ENCODE peak calls at places on chromosomes 4 and X, in five cellular contexts. One of them, this sample, is unnamed. For H3K27me3, the result is how much of the 10 kb centered on the place peaks cover.

GRCh38 chrX:1453951-1454785 is 1.5 kb upstream of the ASMTL start:
- DNase-seq in tibial nerve: peak
- DNase-seq in colonic mucosa: peak
- DNase-seq in lower lobe of right lung: peak
- DNase-seq in heart right ventricle: peak
- DNase-seq in this sample: peak

GRCh38 chrX:102546818-102547493 is 30.4 kb upstream of the TMSB15A start:
- DNase-seq in tibial nerve: no peak
- DNase-seq in colonic mucosa: no peak
- DNase-seq in lower lobe of right lung: no peak
- DNase-seq in heart right ventricle: no peak
- DNase-seq in this sample: no peak

GRCh38 chr4:23485793-23486192 is 404.1 kb downstream of the PPARGC1A start:
- DNase-seq in tibial nerve: no peak
- DNase-seq in colonic mucosa: no peak
- DNase-seq in lower lobe of right lung: no peak
- DNase-seq in heart right ventricle: no peak
- DNase-seq in this sample: no peak

GRCh38 chr4:40299704-40300336 is 35.3 kb upstream of the CHRNA9 start:
- DNase-seq in tibial nerve: no peak
- DNase-seq in colonic mucosa: no peak
- DNase-seq in lower lobe of right lung: no peak
- DNase-seq in heart right ventricle: no peak
- DNase-seq in this sample: no peak

GRCh38 chr4:138202686-138203085 is 39.5 kb downstream of the SLC7A11 start:
- DNase-seq in tibial nerve: no peak
- DNase-seq in colonic mucosa: no peak
- DNase-seq in lower lobe of right lung: no peak
- DNase-seq in heart right ventricle: no peak
- DNase-seq in this sample: no peak

GRCh38 chr4:169404959-169405358 is 134.2 kb upstream of the SH3RF1 start:
- DNase-seq in tibial nerve: no peak
- DNase-seq in colonic mucosa: no peak
- DNase-seq in lower lobe of right lung: no peak
- DNase-seq in heart right ventricle: no peak
- DNase-seq in this sample: no peak

GRCh38 chrX:70025464-70025863 is 24.3 kb downstream of the AWAT2 start:
- DNase-seq in tibial nerve: no peak
- DNase-seq in colonic mucosa: no peak
- DNase-seq in lower lobe of right lung: no peak
- DNase-seq in heart right ventricle: no peak
- DNase-seq in this sample: no peak

GRCh38 chr4:95255396-95256107 is 293.2 kb downstream of the UNC5C start:
- DNase-seq in tibial nerve: no peak
- DNase-seq in colonic mucosa: no peak
- DNase-seq in lower lobe of right lung: no peak
- DNase-seq in heart right ventricle: no peak
- DNase-seq in this sample: no peak

GRCh38 chrX:140664939-140665338 is 44.6 kb upstream of the LINC00632 start:
- DNase-seq in tibial nerve: no peak
- DNase-seq in colonic mucosa: no peak
- DNase-seq in lower lobe of right lung: no peak
- DNase-seq in heart right ventricle: no peak
- DNase-seq in this sample: no peak

GRCh38 chr4:95049838-95050237 is 292.1 kb downstream of the BMPR1B start:
- DNase-seq in tibial nerve: no peak
- DNase-seq in colonic mucosa: no peak
- DNase-seq in lower lobe of right lung: no peak
- DNase-seq in heart right ventricle: no peak
- DNase-seq in this sample: no peak

GRCh38 chrX:12949205-12949926 is 25.5 kb upstream of the TMSB4X start:
- DNase-seq in tibial nerve: no peak
- DNase-seq in colonic mucosa: no peak
- DNase-seq in lower lobe of right lung: no peak
- DNase-seq in heart right ventricle: no peak
- DNase-seq in this sample: no peak

GRCh38 chr4:41865981-41866798 is 69.0 kb upstream of the TMEM33 start:
- DNase-seq in tibial nerve: no peak
- DNase-seq in colonic mucosa: no peak
- DNase-seq in lower lobe of right lung: no peak
- DNase-seq in heart right ventricle: no peak
- DNase-seq in this sample: no peak

GRCh38 chrX:71668248-71668595 is 876 bp downstream of the LOC101059915 start:
- DNase-seq in tibial nerve: no peak
- DNase-seq in colonic mucosa: no peak
- DNase-seq in lower lobe of right lung: no peak
- DNase-seq in heart right ventricle: no peak
- DNase-seq in this sample: no peak

GRCh38 chr4:7186081-7186480 is 6.3 kb upstream of the SORCS2 start:
- DNase-seq in tibial nerve: peak
- DNase-seq in colonic mucosa: no peak
- DNase-seq in lower lobe of right lung: peak
- DNase-seq in heart right ventricle: no peak
- DNase-seq in this sample: no peak

GRCh38 chr4:9989918-9990635 is 31.2 kb downstream of the SLC2A9 start:
- DNase-seq in tibial nerve: no peak
- DNase-seq in colonic mucosa: no peak
- DNase-seq in lower lobe of right lung: no peak
- DNase-seq in heart right ventricle: peak
- DNase-seq in this sample: no peak

GRCh38 chr4:53914313-53915016 is 149.9 kb downstream of the CHIC2 start:
- DNase-seq in tibial nerve: no peak
- DNase-seq in colonic mucosa: no peak
- DNase-seq in lower lobe of right lung: peak
- DNase-seq in heart right ventricle: no peak
- DNase-seq in this sample: no peak

GRCh38 chr4:88616275-88616996 is 24.2 kb downstream of the HERC3 start:
- DNase-seq in tibial nerve: no peak
- DNase-seq in colonic mucosa: no peak
- DNase-seq in lower lobe of right lung: no peak
- DNase-seq in heart right ventricle: no peak
- DNase-seq in this sample: no peak

GRCh38 chr4:39518484-39518883 is 8.8 kb downstream of the UGDH start:
- DNase-seq in tibial nerve: no peak
- DNase-seq in colonic mucosa: no peak
- DNase-seq in lower lobe of right lung: no peak
- DNase-seq in heart right ventricle: no peak
- DNase-seq in this sample: no peak

GRCh38 chrX:103539695-103540094 is 20.4 kb upstream of the RAB40A start:
- DNase-seq in tibial nerve: no peak
- DNase-seq in colonic mucosa: no peak
- DNase-seq in lower lobe of right lung: no peak
- DNase-seq in heart right ventricle: no peak
- DNase-seq in this sample: no peak

GRCh38 chr4:160562661-160563060 is 1459.8 kb downstream of the RAPGEF2 start:
- DNase-seq in tibial nerve: no peak
- DNase-seq in colonic mucosa: no peak
- DNase-seq in lower lobe of right lung: no peak
- DNase-seq in heart right ventricle: no peak
- DNase-seq in this sample: no peak

GRCh38 chr4:120517966-120518365 is 404.6 kb downstream of the PRDM5 start:
- DNase-seq in tibial nerve: no peak
- DNase-seq in colonic mucosa: peak
- DNase-seq in lower lobe of right lung: no peak
- DNase-seq in heart right ventricle: no peak
- DNase-seq in this sample: no peak

GRCh38 chrX:32170481-32170880 is 1040.9 kb downstream of the DMD start:
- DNase-seq in tibial nerve: no peak
- DNase-seq in colonic mucosa: no peak
- DNase-seq in lower lobe of right lung: no peak
- DNase-seq in heart right ventricle: no peak
- DNase-seq in this sample: no peak

GRCh38 chr4:212438-213174 is 88.3 kb downstream of the ZNF718 start:
- DNase-seq in tibial nerve: no peak
- DNase-seq in colonic mucosa: peak
- DNase-seq in lower lobe of right lung: peak
- DNase-seq in heart right ventricle: peak
- DNase-seq in this sample: no peak

GRCh38 chrX:8879750-8880149 is 78.6 kb upstream of the FAM9A start:
- DNase-seq in tibial nerve: no peak
- DNase-seq in colonic mucosa: peak
- DNase-seq in lower lobe of right lung: peak
- DNase-seq in heart right ventricle: no peak
- DNase-seq in this sample: peak

GRCh38 chr4:48243429-48243828 is 26.2 kb downstream of the TEC start:
- DNase-seq in tibial nerve: no peak
- DNase-seq in colonic mucosa: no peak
- DNase-seq in lower lobe of right lung: no peak
- DNase-seq in heart right ventricle: no peak
- DNase-seq in this sample: no peak
- H3K27ac ChIP-seq in tibial nerve: no peak
- H3K27ac ChIP-seq in colonic mucosa: no peak
- H3K27ac ChIP-seq in lower lobe of right lung: no peak
- H3K27ac ChIP-seq in heart right ventricle: no peak
- H3K27ac ChIP-seq in this sample: no peak

GRCh38 chr4:167613381-167613780 is 379.1 kb upstream of the SPOCK3 start:
- DNase-seq in tibial nerve: no peak
- DNase-seq in colonic mucosa: no peak
- DNase-seq in lower lobe of right lung: no peak
- DNase-seq in heart right ventricle: no peak
- DNase-seq in this sample: no peak
- H3K27me3 ChIP-seq in tibial nerve: under half
- H3K27me3 ChIP-seq in colonic mucosa: under half
- H3K27me3 ChIP-seq in lower lobe of right lung: under half
- H3K27me3 ChIP-seq in heart right ventricle: under half
- H3K27me3 ChIP-seq in this sample: under half

GRCh38 chrX:134753185-134754008 is 95.1 kb upstream of the PLAC1 start:
- DNase-seq in tibial nerve: no peak
- DNase-seq in colonic mucosa: no peak
- DNase-seq in lower lobe of right lung: no peak
- DNase-seq in heart right ventricle: no peak
- DNase-seq in this sample: no peak
- TF ChIP-seq CTCF in tibial nerve: no peak
- TF ChIP-seq CTCF in colonic mucosa: no peak
- TF ChIP-seq CTCF in lower lobe of right lung: no peak
- TF ChIP-seq CTCF in heart right ventricle: peak
- TF ChIP-seq CTCF in this sample: no peak

GRCh38 chrX:107684956-107685385 is 56.7 kb downstream of the PRPS1 start:
- DNase-seq in tibial nerve: peak
- DNase-seq in colonic mucosa: peak
- DNase-seq in lower lobe of right lung: peak
- DNase-seq in heart right ventricle: peak
- DNase-seq in this sample: no peak
- H3K27ac ChIP-seq in tibial nerve: peak
- H3K27ac ChIP-seq in colonic mucosa: peak
- H3K27ac ChIP-seq in lower lobe of right lung: peak
- H3K27ac ChIP-seq in heart right ventricle: peak
- H3K27ac ChIP-seq in this sample: no peak

GRCh38 chrX:153525451-153525850 is 8.0 kb downstream of the ATP2B3 start:
- DNase-seq in tibial nerve: no peak
- DNase-seq in colonic mucosa: no peak
- DNase-seq in lower lobe of right lung: no peak
- DNase-seq in heart right ventricle: no peak
- DNase-seq in this sample: no peak
- H3K27me3 ChIP-seq in tibial nerve: half or more
- H3K27me3 ChIP-seq in colonic mucosa: under half
- H3K27me3 ChIP-seq in lower lobe of right lung: under half
- H3K27me3 ChIP-seq in heart right ventricle: half or more
- H3K27me3 ChIP-seq in this sample: under half

DNA sequence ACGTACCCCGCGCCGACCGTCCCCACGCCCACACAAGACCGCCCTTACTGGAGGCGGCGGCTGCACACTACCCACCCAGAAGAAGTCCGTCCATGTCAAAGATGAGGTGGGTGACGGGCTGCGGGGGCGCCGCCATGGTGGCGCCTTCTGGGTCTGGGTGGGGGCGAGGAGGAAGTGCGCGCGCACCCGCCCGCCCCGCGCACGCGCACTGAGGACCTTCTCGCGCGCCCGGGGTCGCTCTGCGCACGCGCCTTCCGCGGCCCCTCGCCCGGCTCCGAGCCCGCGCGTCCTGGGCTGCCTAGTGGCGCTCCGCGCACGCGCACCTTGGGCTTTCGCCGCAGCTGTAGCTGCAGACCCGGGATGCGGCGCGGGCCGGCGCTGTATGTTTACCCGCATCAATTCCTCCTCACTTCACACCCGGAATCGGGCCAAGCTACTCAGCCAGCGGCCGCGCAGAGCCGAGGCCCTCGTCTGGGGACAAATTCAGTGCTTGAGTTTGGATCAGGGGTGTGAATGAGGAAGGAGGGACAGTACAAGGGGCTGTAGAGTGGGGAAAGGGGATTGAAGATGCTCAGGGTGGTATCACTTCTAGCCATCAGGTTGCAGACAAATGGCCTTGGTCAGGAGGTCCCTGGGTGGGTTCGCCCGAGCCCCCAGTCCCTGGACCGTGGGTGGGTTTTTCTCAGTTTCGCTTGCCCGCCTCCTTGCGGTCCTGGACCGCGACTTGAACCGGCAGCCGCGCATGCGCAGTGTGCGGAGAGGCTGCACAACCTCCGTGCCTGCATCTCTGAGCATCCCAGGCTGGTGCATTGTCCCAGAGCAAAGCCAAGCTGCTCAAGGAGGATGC is at the start of gene PUDP:
- DNase-seq in tibial nerve: peak
- DNase-seq in colonic mucosa: peak
- DNase-seq in lower lobe of right lung: peak
- DNase-seq in heart right ventricle: peak
- DNase-seq in this sample: peak
- TF ChIP-seq CTCF in tibial nerve: peak
- TF ChIP-seq CTCF in colonic mucosa: no peak
- TF ChIP-seq CTCF in lower lobe of right lung: peak
- TF ChIP-seq CTCF in heart right ventricle: peak
- TF ChIP-seq CTCF in this sample: no peak

GRCh38 chr4:104421576-104421975 is 73.1 kb downstream of the CXXC4 start:
- DNase-seq in tibial nerve: no peak
- DNase-seq in colonic mucosa: no peak
- DNase-seq in lower lobe of right lung: no peak
- DNase-seq in heart right ventricle: no peak
- DNase-seq in this sample: no peak
- H3K27ac ChIP-seq in tibial nerve: no peak
- H3K27ac ChIP-seq in colonic mucosa: no peak
- H3K27ac ChIP-seq in lower lobe of right lung: no peak
- H3K27ac ChIP-seq in heart right ventricle: no peak
- H3K27ac ChIP-seq in this sample: no peak

DNA sequence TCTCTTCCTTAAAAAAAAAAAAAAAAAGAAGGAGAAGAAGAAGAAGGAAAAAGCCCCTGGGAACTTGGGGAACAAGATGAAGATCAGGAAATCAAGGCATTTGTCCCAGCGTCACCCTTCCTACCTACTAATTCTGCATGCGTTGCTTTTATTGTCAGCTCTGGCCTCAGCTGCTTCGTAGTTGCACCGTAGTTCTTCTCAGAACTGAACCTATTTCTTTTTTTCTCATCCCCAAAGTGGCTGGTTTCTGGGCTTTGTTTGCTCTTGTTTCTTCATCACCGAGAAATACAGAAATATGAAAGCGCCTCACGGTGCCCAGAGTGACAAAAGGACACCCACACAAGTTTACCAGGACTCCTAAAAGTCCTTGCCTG is 891 bp downstream of the PRKG2 start:
- DNase-seq in tibial nerve: no peak
- DNase-seq in colonic mucosa: no peak
- DNase-seq in lower lobe of right lung: no peak
- DNase-seq in heart right ventricle: no peak
- DNase-seq in this sample: no peak
- H3K27me3 ChIP-seq in tibial nerve: under half
- H3K27me3 ChIP-seq in colonic mucosa: under half
- H3K27me3 ChIP-seq in lower lobe of right lung: under half
- H3K27me3 ChIP-seq in heart right ventricle: half or more
- H3K27me3 ChIP-seq in this sample: under half

This sample was measured in CD4-positive, alpha-beta T cell.